ENCODE peak calls at places on chromosomes 3 and 15, in eight cellular contexts. N, J, E, W, V, I, M and P are unnamed samples.

GRCh38 chr15:58631319-58631718 is 118.2 kb downstream of the ADAM10 start:
- DNase-seq in I (no peak), M (no peak), V (no peak), J (no peak), N (no peak), E (no peak), W (no peak), P (no peak)

GRCh38 chr3:59300727-59301134 is 250.9 kb upstream of the CFAP20DC start:
- DNase-seq in I (no peak), M (no peak), N (no peak), V (no peak), J (no peak), E (peak; percentile 3), W (no peak), P (no peak)

GRCh38 chr3:101518421-101518871 is 5.4 kb upstream of the SENP7 start:
- DNase-seq in W (no peak), V (no peak), I (no peak), N (no peak), M (no peak), E (no peak), J (peak; percentile 6), P (no peak)

GRCh38 chr3:139173372-139174108 is 128.8 kb upstream of the PRR23C start:
- DNase-seq in N (no peak), W (no peak), I (no peak), E (peak; percentile 27), V (no peak), J (no peak), M (no peak), P (no peak)

GRCh38 chr15:70047386-70048195 is 50.1 kb downstream of the TLE3 start:
- DNase-seq in E (no peak), M (no peak), W (no peak), J (no peak), V (peak; percentile 60), I (no peak), N (no peak), P (peak; percentile 48)

GRCh38 chr3:44468572-44469520 is 8.6 kb downstream of the ZNF445 start:
- DNase-seq in V (no peak), M (no peak), J (no peak), W (no peak), N (peak; percentile 22), E (no peak), I (no peak), P (no peak)

GRCh38 chr15:83127547-83128150 is 20.2 kb downstream of the TM6SF1 start:
- DNase-seq in W (no peak), E (no peak), N (no peak), M (no peak), I (no peak), J (no peak), V (no peak), P (no peak)

GRCh38 chr3:184691397-184692131 is 20.3 kb downstream of the MAGEF1 start:
- DNase-seq in V (no peak), N (no peak), W (peak; percentile 37), M (no peak), E (no peak), I (peak; percentile 81), J (no peak), P (peak; percentile 86)

GRCh38 chr15:84975871-84976351 is 5.7 kb upstream of the PDE8A start:
- DNase-seq in I (peak; percentile 29), W (no peak), J (no peak), E (no peak), M (no peak), N (no peak), V (no peak), P (no peak)

GRCh38 chr3:79729096-79729495 is 38.7 kb downstream of the ROBO1 start:
- DNase-seq in W (no peak), J (no peak), N (no peak), E (peak; percentile 2), M (no peak), V (no peak), I (no peak), P (no peak)

GRCh38 chr3:152969557-152970300 is 134.8 kb downstream of the P2RY1 start:
- DNase-seq in V (no peak), M (no peak), N (no peak), J (peak; percentile 11), E (no peak), W (no peak), I (no peak), P (no peak)

GRCh38 chr15:69086427-69087205 is 72.1 kb downstream of the NOX5 start:
- DNase-seq in E (no peak), I (no peak), V (no peak), J (no peak), W (no peak), M (no peak), N (no peak), P (no peak)

GRCh38 chr15:78024883-78025282 is 52.6 kb downstream of the TBC1D2B start:
- DNase-seq in V (no peak), N (no peak), W (no peak), E (no peak), J (no peak), M (no peak), I (no peak), P (no peak)

GRCh38 chr3:112035241-112035640 is 705 bp downstream of the TMPRSS7 start:
- DNase-seq in M (no peak), V (no peak), W (no peak), I (no peak), J (no peak), E (no peak), N (no peak), P (no peak)

GRCh38 chr15:94229591-94230365 is 1.6 kb upstream of the MCTP2 start:
- DNase-seq in W (no peak), N (no peak), E (no peak), I (no peak), V (no peak), J (no peak), M (no peak), P (no peak)

GRCh38 chr3:21543380-21544075 is 207.5 kb downstream of the ZNF385D start:
- DNase-seq in M (no peak), I (peak; percentile 37), V (no peak), N (no peak), W (no peak), E (no peak), J (no peak), P (no peak)

GRCh38 chr3:12479919-12480425 is 4.3 kb upstream of the TSEN2 start:
- DNase-seq in I (peak; percentile 30), W (peak; percentile 37), V (no peak), N (peak; percentile 48), J (peak; percentile 82), E (peak; percentile 16), M (no peak), P (no peak)

GRCh38 chr3:14687360-14687759 is 12.4 kb downstream of the C3orf20 start:
- DNase-seq in V (no peak), W (no peak), E (no peak), J (no peak), M (no peak), N (no peak), I (no peak), P (no peak)

GRCh38 chr3:14689247-14689980 is 14.5 kb downstream of the C3orf20 start:
- DNase-seq in N (no peak), W (no peak), V (no peak), E (no peak), J (no peak), M (no peak), I (no peak), P (no peak)

GRCh38 chr3:14691239-14691638 is 16.3 kb downstream of the C3orf20 start:
- DNase-seq in N (no peak), I (no peak), W (no peak), V (no peak), J (no peak), E (no peak), M (no peak), P (no peak)

GRCh38 chr3:14688525-14688924 is 13.6 kb downstream of the C3orf20 start:
- DNase-seq in E (no peak), W (no peak), V (no peak), I (no peak), J (no peak), M (no peak), N (no peak), P (no peak)

DNA sequence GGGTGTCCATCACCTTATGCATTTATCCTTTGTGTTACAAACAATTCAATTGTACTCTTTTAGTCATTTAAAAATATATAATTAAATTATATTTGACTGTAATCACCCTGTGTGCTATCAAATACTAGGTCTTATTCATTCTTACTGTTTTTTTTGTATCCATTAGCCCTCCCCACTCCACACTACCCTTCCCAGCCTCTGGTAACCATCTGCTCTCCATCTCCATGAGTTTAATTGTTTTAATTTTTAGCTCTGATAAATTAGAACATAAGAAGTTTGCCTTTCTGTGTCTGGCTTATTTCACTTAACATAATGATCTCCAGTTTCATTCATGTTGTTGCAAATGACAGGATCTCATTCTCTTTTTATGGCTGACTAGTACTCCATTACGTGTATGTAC is 16.8 kb downstream of the C3orf20 start:
- DNase-seq in I (no peak), W (no peak), M (no peak), V (no peak), E (no peak), N (no peak), J (no peak), P (no peak)
- TF ChIP-seq POLR2A in I (no peak), W (no peak), M (no peak), V (no peak), E (no peak), N (no peak), J (no peak), P (no peak)

GRCh38 chr15:76162784-76163428 is 103.1 kb downstream of the TMEM266 start:
- DNase-seq in I (no peak), J (no peak), W (no peak), M (no peak), N (no peak), V (no peak), E (no peak), P (no peak)
- H3K27ac ChIP-seq in I (peak overlapping the region; percentile 40), J (peak overlapping the region; percentile 47), W (peak overlapping the region; percentile 34), M (no peak overlapping the region), N (no peak overlapping the region), V (peak overlapping the region; percentile 81), E (peak overlapping the region; percentile 44), P (peak overlapping the region; percentile 15)

GRCh38 chr3:120555661-120556509 is 40.3 kb upstream of the NDUFB4 start:
- DNase-seq in E (peak; percentile 80), I (no peak), J (no peak), M (no peak), N (no peak), W (peak; percentile 60), V (peak; percentile 82), P (no peak)
- TF ChIP-seq POLR2A in E (no peak), I (no peak), J (no peak), M (no peak), N (no peak), W (no peak), V (no peak), P (no peak)

GRCh38 chr3:28575748-28576589 is 227.3 kb upstream of the AZI2 start:
- DNase-seq in M (no peak), W (peak; percentile 6), J (no peak), E (peak; percentile 7), N (no peak), I (peak; percentile 81), V (no peak), P (no peak)
- H3K27ac ChIP-seq in M (no peak overlapping the region), W (no peak overlapping the region), J (no peak overlapping the region), E (no peak overlapping the region), N (no peak overlapping the region), I (no peak overlapping the region), V (no peak overlapping the region), P (no peak overlapping the region)

GRCh38 chr3:16513141-16514020 is at the start of gene RFTN1:
- DNase-seq in I (peak; percentile 95), J (no peak), W (peak; percentile 67), M (no peak), N (no peak), E (peak; percentile 29), V (peak; percentile 73), P (peak; percentile 92)
- TF ChIP-seq POLR2A in I (no peak), J (peak; percentile 14), W (peak; percentile 22), M (no peak), N (no peak), E (no peak), V (no peak), P (no peak)